ENCODE peak calls at places on chromosomes 13 and 19, in nine cellular contexts. Y is fibroblast of mammary gland, A is astrocyte of the spinal cord, U is ascending aorta, N is HL-60, R is foreskin fibroblast, E is cardiac muscle cell, M is cardiac fibroblast, W is GM12865. K is an unnamed sample.

GRCh38 chr13:69324109-69324886 is 783.3 kb upstream of the ATXN8OS start:
- DNase-seq in Y (peak; percentile 1), R (no peak), E (no peak), A (peak; percentile 35), M (no peak), U (no peak), W (peak; percentile 14), N (no peak), K (no peak)

GRCh38 chr19:3186891-3187661 is 1.3 kb downstream of the NCLN start:
- DNase-seq in W (no peak), A (no peak), M (no peak), N (no peak), R (no peak), U (no peak), E (no peak), Y (peak; percentile 28), K (no peak)

GRCh38 chr19:30593975-30594925 is 222.1 kb downstream of the ZNF536 start:
- DNase-seq in U (peak; percentile 49), E (no peak), A (no peak), M (no peak), Y (no peak), R (no peak), N (no peak), W (no peak), K (no peak)

GRCh38 chr13:99383946-99384345 is 76.7 kb upstream of the GPR183 start:
- DNase-seq in R (no peak), Y (no peak), N (no peak), A (no peak), E (no peak), M (no peak), W (no peak), U (peak; percentile 25), K (no peak)

GRCh38 chr19:30227661-30228112 is 144.5 kb upstream of the ZNF536 start:
- DNase-seq in Y (peak; percentile 12), R (peak; percentile 65), W (peak; percentile 71), U (no peak), E (peak; percentile 71), M (peak; percentile 62), A (peak; percentile 41), N (peak; percentile 49), K (peak; percentile 25)

GRCh38 chr19:1274852-1275259 is 474 bp upstream of the FAM174C start:
- DNase-seq in Y (no peak), W (no peak), R (no peak), U (no peak), N (peak; percentile 34), E (no peak), A (no peak), M (no peak), K (no peak)

GRCh38 chr19:39937094-39937493 is 2.7 kb upstream of the FCGBP start:
- DNase-seq in N (no peak), U (no peak), A (no peak), W (peak; percentile 55), R (no peak), M (no peak), Y (no peak), E (no peak), K (no peak)

GRCh38 chr13:75442736-75443234 is 39.2 kb downstream of the TBC1D4 start:
- DNase-seq in W (no peak), E (peak; percentile 22), R (no peak), M (peak; percentile 38), U (no peak), A (no peak), N (no peak), Y (no peak), K (no peak)

GRCh38 chr19:49222011-49222410 is 64.4 kb downstream of the TRPM4 start:
- DNase-seq in U (no peak), N (no peak), E (no peak), M (no peak), A (no peak), R (no peak), Y (peak; percentile 28), W (no peak), K (peak; percentile 26)

GRCh38 chr13:26460652-26461051 is 96.8 kb upstream of the WASF3 start:
- DNase-seq in U (no peak), Y (peak; percentile 87), W (no peak), N (no peak), E (peak; percentile 34), A (peak; percentile 22), M (peak; percentile 34), R (no peak), K (peak; percentile 45)

GRCh38 chr13:49585220-49586157 is at the start of gene RCBTB1:
- DNase-seq in N (peak; percentile 55), R (peak; percentile 61), A (peak; percentile 53), E (peak; percentile 72), W (peak; percentile 83), U (peak; percentile 81), M (peak; percentile 72), Y (peak; percentile 44), K (peak; percentile 24)

GRCh38 chr13:65036999-65037398 is 2193.1 kb downstream of the PCDH9 start:
- DNase-seq in M (no peak), A (no peak), U (no peak), N (no peak), Y (no peak), E (no peak), W (no peak), R (no peak), K (no peak)

GRCh38 chr19:57888494-57889231 is at the start of gene ZNF814:
- DNase-seq in A (peak; percentile 87), Y (peak; percentile 80), U (peak; percentile 84), N (peak; percentile 94), M (peak; percentile 90), R (peak; percentile 73), E (peak; percentile 91), W (peak; percentile 89), K (peak; percentile 92)

GRCh38 chr13:76646946-76647345 is 239.3 kb downstream of the KCTD12 start:
- DNase-seq in M (no peak), E (no peak), Y (peak; percentile 36), N (no peak), U (no peak), W (no peak), A (no peak), R (no peak), K (no peak)

GRCh38 chr19:40271706-40272105 is 13.4 kb downstream of the AKT2 start:
- DNase-seq in R (no peak), M (no peak), Y (no peak), W (no peak), U (no peak), N (no peak), A (no peak), E (no peak), K (no peak)

GRCh38 chr13:21871302-21871862 is 200.5 kb downstream of the FGF9 start:
- DNase-seq in R (no peak), U (no peak), N (no peak), M (no peak), A (no peak), W (no peak), E (no peak), Y (no peak), K (no peak)

GRCh38 chr19:15048885-15049541 is at the start of gene CASP14:
- DNase-seq in E (no peak), U (no peak), N (no peak), R (no peak), M (no peak), Y (no peak), W (no peak), A (no peak), K (no peak)

GRCh38 chr19:53959176-53959757 is 3.5 kb upstream of the CACNG8 start:
- DNase-seq in U (no peak), E (peak; percentile 25), Y (no peak), N (no peak), A (no peak), M (no peak), W (no peak), R (no peak), K (no peak)
- H3K4me3 ChIP-seq in U (no peak overlapping the region), E (no peak overlapping the region), Y (no peak overlapping the region), N (no peak overlapping the region), A (no peak overlapping the region), M (peak overlapping the region; percentile 23), W (no peak overlapping the region), R (no peak overlapping the region), K (no peak overlapping the region)

DNA sequence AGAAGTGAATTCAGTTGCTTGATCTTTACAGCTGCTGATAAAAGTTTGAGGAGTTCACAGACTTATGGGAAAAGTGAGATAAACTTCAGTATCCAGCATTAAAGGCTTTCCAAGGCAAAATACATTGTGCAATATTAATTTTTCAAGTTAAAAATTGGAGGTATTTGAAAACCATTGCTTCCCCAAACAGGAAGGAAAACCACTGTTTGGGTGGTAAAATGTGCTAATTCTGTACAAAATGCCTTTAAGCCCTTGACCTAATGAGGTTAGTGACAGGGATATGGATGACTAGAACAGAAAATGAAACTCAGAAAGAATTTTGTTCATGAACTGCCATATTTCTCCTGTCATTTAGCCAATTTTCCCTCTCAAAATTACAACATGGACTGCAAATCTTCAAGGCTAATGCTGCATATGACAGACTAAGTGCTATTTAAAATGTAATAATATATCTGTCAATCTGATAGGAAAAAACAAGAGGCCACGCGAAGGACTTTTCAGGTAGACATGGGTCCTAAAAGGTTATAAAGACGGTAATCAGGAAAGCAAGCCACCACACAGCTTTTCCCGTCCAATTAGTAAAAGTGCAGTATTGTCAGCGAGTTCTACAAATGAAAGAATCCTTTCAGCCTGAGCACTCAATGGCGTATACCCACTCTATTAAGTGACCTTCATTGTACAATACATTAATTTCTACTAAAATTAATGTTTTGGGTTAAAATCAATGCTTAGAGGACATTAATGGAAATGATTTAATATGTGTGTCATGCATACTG is 212.8 kb downstream of the ENOX1 start:
- DNase-seq in W (peak; percentile 18), U (no peak), Y (no peak), N (no peak), A (no peak), R (no peak), E (peak; percentile 64), M (peak; percentile 47), K (no peak)
- TF ChIP-seq CTCF in W (no peak), U (no peak), Y (no peak), N (no peak), A (no peak), R (no peak), E (no peak), M (no peak), K (no peak)

GRCh38 chr13:23160241-23161175 is 20.3 kb upstream of the SGCG start:
- DNase-seq in E (peak; percentile 13), Y (no peak), W (no peak), U (no peak), M (no peak), R (no peak), A (no peak), N (no peak), K (no peak)
- H3K4me3 ChIP-seq in E (peak overlapping the region; percentile 56), Y (no peak overlapping the region), W (no peak overlapping the region), U (peak overlapping the region; percentile 46), M (no peak overlapping the region), R (peak overlapping the region; percentile 49), A (no peak overlapping the region), N (peak overlapping the region; percentile 42), K (peak overlapping the region; percentile 47)

DNA sequence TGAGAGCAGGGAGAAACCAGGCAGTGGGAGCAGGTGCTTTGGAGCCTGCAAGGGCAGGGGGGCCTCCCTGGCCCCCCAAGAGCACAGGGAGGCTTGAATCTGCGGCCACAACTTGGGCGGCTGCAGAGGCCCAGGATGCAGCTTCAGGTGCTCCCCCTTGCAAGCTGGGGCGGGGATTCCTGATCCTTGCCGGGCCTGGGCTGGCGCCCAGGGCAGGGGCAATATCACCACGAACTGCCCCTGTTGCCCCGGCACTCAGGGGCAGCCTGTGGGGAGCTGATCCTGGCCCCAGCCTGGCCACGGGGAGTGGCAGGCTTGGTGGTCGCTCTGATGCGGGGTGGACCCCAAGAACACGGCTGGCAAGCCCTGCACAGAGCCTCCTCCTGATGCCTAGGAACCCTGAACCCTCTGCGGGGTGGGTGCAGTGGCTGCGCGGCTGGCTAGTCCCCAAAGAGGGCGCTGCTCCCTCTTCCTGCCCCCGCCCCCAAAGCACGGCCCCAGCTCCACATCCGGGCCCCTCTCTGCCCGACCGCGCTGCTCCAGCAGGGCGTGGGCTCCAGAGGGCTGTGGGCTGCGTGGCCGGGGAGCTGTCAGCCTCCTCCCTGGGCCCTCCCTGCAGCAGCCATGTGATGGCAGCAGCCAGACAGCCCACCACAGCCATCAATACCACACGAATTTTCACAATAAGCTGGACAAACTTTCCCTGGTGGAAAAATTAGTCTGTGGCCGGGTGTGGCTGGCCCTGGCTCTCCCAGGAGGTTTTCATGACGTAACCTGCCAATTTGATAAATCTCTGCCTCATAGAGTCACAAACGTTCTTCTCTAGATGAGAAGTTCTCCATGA is 21.0 kb downstream of the TNFSF9 start:
- DNase-seq in W (peak; percentile 90), A (no peak), E (peak; percentile 17), U (no peak), N (no peak), R (no peak), Y (peak; percentile 27), M (no peak), K (no peak)
- TF ChIP-seq CTCF in W (peak; percentile 58), A (no peak), E (peak; percentile 16), U (no peak), N (no peak), R (no peak), Y (no peak), M (peak; percentile 12), K (no peak)

K was measured in brain microvascular endothelial cell.